ENCODE peak calls at places on chromosomes 2 and 18, in four cellular contexts. One of them, this sample, is unnamed. For H3K36me3, the result is how much of the 10 kb centered on the place peaks cover.

GRCh38 chr2:241217320-241218031 is 29.0 kb downstream of the ANO7 start:
- DNase-seq in fibroblast of lung: peak
- DNase-seq in GM23338: peak
- DNase-seq in neural progenitor cell: peak
- DNase-seq in this sample: no peak

GRCh38 chr2:3114406-3115185 is 263.0 kb downstream of the EIPR1 start:
- DNase-seq in GM23338: no peak
- DNase-seq in fibroblast of lung: no peak
- DNase-seq in neural progenitor cell: no peak
- DNase-seq in this sample: no peak

GRCh38 chr18:59054892-59055291 is 84.8 kb upstream of the SEC11C start:
- DNase-seq in fibroblast of lung: peak
- DNase-seq in GM23338: no peak
- DNase-seq in neural progenitor cell: no peak
- DNase-seq in this sample: no peak

GRCh38 chr18:7566587-7567486 is at the start of gene PTPRM:
- DNase-seq in GM23338: peak
- DNase-seq in fibroblast of lung: peak
- DNase-seq in neural progenitor cell: peak
- DNase-seq in this sample: no peak

GRCh38 chr18:12820526-12820925 is 63.5 kb downstream of the PTPN2 start:
- DNase-seq in GM23338: no peak
- DNase-seq in neural progenitor cell: no peak
- DNase-seq in fibroblast of lung: no peak
- DNase-seq in this sample: no peak

GRCh38 chr2:33555681-33556080 is 43.4 kb downstream of the FAM98A start:
- DNase-seq in GM23338: no peak
- DNase-seq in fibroblast of lung: no peak
- DNase-seq in neural progenitor cell: no peak
- DNase-seq in this sample: no peak

GRCh38 chr18:26756556-26756955 is 109.0 kb downstream of the AQP4 start:
- DNase-seq in fibroblast of lung: no peak
- DNase-seq in neural progenitor cell: no peak
- DNase-seq in GM23338: no peak
- DNase-seq in this sample: no peak

GRCh38 chr2:147451902-147452515 is 392.8 kb upstream of the ACVR2A start:
- DNase-seq in fibroblast of lung: no peak
- DNase-seq in neural progenitor cell: no peak
- DNase-seq in GM23338: peak
- DNase-seq in this sample: peak

GRCh38 chr2:170481201-170481600 is 233.9 kb upstream of the SP5 start:
- DNase-seq in neural progenitor cell: no peak
- DNase-seq in fibroblast of lung: no peak
- DNase-seq in GM23338: no peak
- DNase-seq in this sample: no peak

GRCh38 chr2:1300284-1300683 is 113.0 kb upstream of the TPO start:
- DNase-seq in fibroblast of lung: no peak
- DNase-seq in neural progenitor cell: no peak
- DNase-seq in GM23338: no peak
- DNase-seq in this sample: no peak

GRCh38 chr2:68734176-68734575 is 435 bp upstream of the ARHGAP25 start:
- DNase-seq in fibroblast of lung: no peak
- DNase-seq in GM23338: no peak
- DNase-seq in neural progenitor cell: no peak
- DNase-seq in this sample: peak

GRCh38 chr2:37602040-37602439 is 69.4 kb downstream of the CDC42EP3 start:
- DNase-seq in fibroblast of lung: no peak
- DNase-seq in neural progenitor cell: no peak
- DNase-seq in GM23338: no peak
- DNase-seq in this sample: no peak

GRCh38 chr2:147231607-147232006 is 613.2 kb upstream of the ACVR2A start:
- DNase-seq in fibroblast of lung: no peak
- DNase-seq in GM23338: no peak
- DNase-seq in neural progenitor cell: no peak
- DNase-seq in this sample: no peak

GRCh38 chr2:66853585-66853984 is 418.7 kb downstream of the MEIS1 start:
- DNase-seq in neural progenitor cell: no peak
- DNase-seq in fibroblast of lung: peak
- DNase-seq in GM23338: no peak
- DNase-seq in this sample: no peak

GRCh38 chr2:99804969-99805368 is 315.2 kb upstream of the REV1 start:
- DNase-seq in neural progenitor cell: no peak
- DNase-seq in GM23338: no peak
- DNase-seq in fibroblast of lung: no peak
- DNase-seq in this sample: no peak
- H3K36me3 ChIP-seq in neural progenitor cell: under half
- H3K36me3 ChIP-seq in GM23338: under half
- H3K36me3 ChIP-seq in fibroblast of lung: under half
- H3K36me3 ChIP-seq in this sample: under half

DNA sequence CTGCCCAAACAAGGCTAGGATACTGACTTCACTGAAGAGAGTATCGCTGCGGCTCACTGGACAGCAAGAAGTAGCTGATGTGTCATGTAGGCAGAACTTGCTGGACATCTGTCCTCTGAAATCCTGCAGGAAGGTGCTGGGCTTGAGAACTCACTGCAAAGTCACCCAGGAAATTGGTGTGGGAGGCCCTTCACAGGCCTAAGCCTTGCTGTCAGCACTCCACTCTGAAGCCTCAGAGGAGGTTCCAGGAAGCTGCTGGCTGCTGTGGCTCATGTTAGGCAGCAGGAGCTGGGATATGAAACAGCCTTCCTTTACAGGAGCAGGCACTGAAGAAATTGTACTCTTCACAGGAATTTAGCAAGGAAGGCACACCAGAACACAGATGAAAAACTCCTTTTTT is 88.3 kb upstream of the CCDC68 start:
- DNase-seq in GM23338: no peak
- DNase-seq in fibroblast of lung: peak
- DNase-seq in neural progenitor cell: no peak
- DNase-seq in this sample: no peak
- H2AFZ ChIP-seq in GM23338: no peak
- H2AFZ ChIP-seq in fibroblast of lung: no peak
- H2AFZ ChIP-seq in neural progenitor cell: peak
- H2AFZ ChIP-seq in this sample: no peak

GRCh38 chr2:27964067-27964466 is 73.5 kb downstream of the BABAM2 start:
- DNase-seq in fibroblast of lung: no peak
- DNase-seq in GM23338: no peak
- DNase-seq in neural progenitor cell: no peak
- DNase-seq in this sample: no peak

GRCh38 chr2:27963454-27963853 is 72.9 kb downstream of the BABAM2 start:
- DNase-seq in fibroblast of lung: no peak
- DNase-seq in neural progenitor cell: no peak
- DNase-seq in GM23338: no peak
- DNase-seq in this sample: no peak

GRCh38 chr2:27965841-27966240 is 75.3 kb downstream of the BABAM2 start:
- DNase-seq in GM23338: no peak
- DNase-seq in fibroblast of lung: no peak
- DNase-seq in neural progenitor cell: no peak
- DNase-seq in this sample: no peak

GRCh38 chr2:27967076-27967475 is 76.5 kb downstream of the BABAM2 start:
- DNase-seq in GM23338: no peak
- DNase-seq in fibroblast of lung: no peak
- DNase-seq in neural progenitor cell: no peak
- DNase-seq in this sample: no peak

GRCh38 chr2:27966466-27966865 is 75.9 kb downstream of the BABAM2 start:
- DNase-seq in fibroblast of lung: peak
- DNase-seq in GM23338: no peak
- DNase-seq in neural progenitor cell: no peak
- DNase-seq in this sample: no peak
- H3K4me2 ChIP-seq in fibroblast of lung: no peak
- H3K4me2 ChIP-seq in GM23338: no peak
- H3K4me2 ChIP-seq in neural progenitor cell: no peak
- H3K4me2 ChIP-seq in this sample: no peak

GRCh38 chr2:164710252-164710633 is 89.0 kb upstream of the GRB14 start:
- DNase-seq in neural progenitor cell: no peak
- DNase-seq in GM23338: no peak
- DNase-seq in fibroblast of lung: peak
- DNase-seq in this sample: no peak

GRCh38 chr2:164711246-164712138 is 90.2 kb upstream of the GRB14 start:
- DNase-seq in GM23338: no peak
- DNase-seq in neural progenitor cell: no peak
- DNase-seq in fibroblast of lung: no peak
- DNase-seq in this sample: no peak

GRCh38 chr2:164717000-164717597 is 95.8 kb upstream of the GRB14 start:
- DNase-seq in GM23338: peak
- DNase-seq in fibroblast of lung: no peak
- DNase-seq in neural progenitor cell: peak
- DNase-seq in this sample: peak

GRCh38 chr2:164719996-164720941 is 99.0 kb upstream of the GRB14 start:
- DNase-seq in neural progenitor cell: no peak
- DNase-seq in fibroblast of lung: peak
- DNase-seq in GM23338: no peak
- DNase-seq in this sample: no peak

GRCh38 chr2:164714471-164714870 is 93.2 kb upstream of the GRB14 start:
- DNase-seq in fibroblast of lung: no peak
- DNase-seq in GM23338: peak
- DNase-seq in neural progenitor cell: no peak
- DNase-seq in this sample: no peak
- H3K36me3 ChIP-seq in fibroblast of lung: under half
- H3K36me3 ChIP-seq in GM23338: under half
- H3K36me3 ChIP-seq in neural progenitor cell: under half
- H3K36me3 ChIP-seq in this sample: under half

GRCh38 chr2:9769171-9770005 is 73.9 kb upstream of the TAF1B start:
- DNase-seq in neural progenitor cell: peak
- DNase-seq in GM23338: peak
- DNase-seq in fibroblast of lung: peak
- DNase-seq in this sample: no peak

GRCh38 chr2:9770308-9771100 is 72.8 kb upstream of the TAF1B start:
- DNase-seq in GM23338: peak
- DNase-seq in fibroblast of lung: peak
- DNase-seq in neural progenitor cell: peak
- DNase-seq in this sample: peak

GRCh38 chr2:9768388-9768787 is 74.9 kb upstream of the TAF1B start:
- DNase-seq in fibroblast of lung: no peak
- DNase-seq in GM23338: peak
- DNase-seq in neural progenitor cell: peak
- DNase-seq in this sample: no peak

GRCh38 chr2:9771101-9771449 is 72.2 kb upstream of the TAF1B start:
- DNase-seq in GM23338: no peak
- DNase-seq in neural progenitor cell: no peak
- DNase-seq in fibroblast of lung: no peak
- DNase-seq in this sample: no peak

GRCh38 chr2:9770006-9770307 is 73.3 kb upstream of the TAF1B start:
- DNase-seq in neural progenitor cell: no peak
- DNase-seq in fibroblast of lung: no peak
- DNase-seq in GM23338: no peak
- DNase-seq in this sample: no peak
- H2AFZ ChIP-seq in neural progenitor cell: peak
- H2AFZ ChIP-seq in fibroblast of lung: no peak
- H2AFZ ChIP-seq in GM23338: peak
- H2AFZ ChIP-seq in this sample: no peak

GRCh38 chr2:172655091-172655837 is 80.4 kb upstream of the RAPGEF4 start:
- DNase-seq in GM23338: no peak
- DNase-seq in fibroblast of lung: peak
- DNase-seq in neural progenitor cell: no peak
- DNase-seq in this sample: no peak
- H3K4me2 ChIP-seq in GM23338: no peak
- H3K4me2 ChIP-seq in fibroblast of lung: peak
- H3K4me2 ChIP-seq in neural progenitor cell: no peak
- H3K4me2 ChIP-seq in this sample: no peak

This sample was measured in Karpas-422.